ENCODE peak calls at places on chromosome 16, in five cellular contexts. G is GM23338, A is substantia nigra, W is GM12878, H is heart right ventricle. Y is an unnamed sample.

GRCh38 chr16:77683845-77684526 is 38.3 kb upstream of the NUDT7 start:
- DNase-seq in G (no peak), A (no peak), W (no peak), H (no peak), Y (no peak)

GRCh38 chr16:86848821-86849220 is 270.5 kb downstream of the FOXL1 start:
- DNase-seq in G (no peak), A (no peak), W (no peak), H (no peak), Y (no peak)

GRCh38 chr16:86319871-86320270 is 190.5 kb upstream of the FOXF1 start:
- DNase-seq in G (no peak), A (no peak), W (no peak), H (no peak), Y (no peak)

GRCh38 chr16:2959206-2959605 is 4.9 kb upstream of the KREMEN2 start:
- DNase-seq in G (no peak), A (no peak), W (no peak), H (no peak), Y (no peak)

GRCh38 chr16:31708348-31708747 is 165.3 kb upstream of the ZNF267 start:
- DNase-seq in G (no peak), A (no peak), W (no peak), H (no peak), Y (no peak)

GRCh38 chr16:65658339-65659275 is 536.7 kb upstream of the CDH11 start:
- DNase-seq in G (peak), A (no peak), W (no peak), H (no peak), Y (no peak)

GRCh38 chr16:27847030-27847550 is 216.4 kb downstream of the GSG1L start:
- DNase-seq in G (no peak), A (no peak), W (no peak), H (no peak), Y (no peak)

GRCh38 chr16:84548971-84549844 is 44.7 kb upstream of the MEAK7 start:
- DNase-seq in G (no peak), A (no peak), W (no peak), H (peak), Y (no peak)

GRCh38 chr16:86914850-86915717 is 336.7 kb downstream of the FOXL1 start:
- DNase-seq in G (no peak), A (no peak), W (no peak), H (no peak), Y (no peak)

GRCh38 chr16:19138601-19139000 is 24.8 kb downstream of the ITPRIPL2 start:
- DNase-seq in G (peak), A (no peak), W (no peak), H (peak), Y (no peak)

GRCh38 chr16:51562896-51563295 is 411.8 kb upstream of the SALL1 start:
- DNase-seq in G (no peak), A (no peak), W (no peak), H (no peak), Y (no peak)
- H3K27ac ChIP-seq in G (no peak), A (no peak), W (no peak), H (no peak), Y (no peak)

GRCh38 chr16:622920-623280 is 7.9 kb upstream of the WFIKKN1 start:
- DNase-seq in G (peak), A (no peak), W (no peak), H (no peak), Y (no peak)

GRCh38 chr16:626174-626765 is 4.5 kb upstream of the WFIKKN1 start:
- DNase-seq in G (no peak), A (no peak), W (no peak), H (no peak), Y (no peak)

GRCh38 chr16:626787-627457 is 3.9 kb upstream of the WFIKKN1 start:
- DNase-seq in G (no peak), A (peak), W (no peak), H (no peak), Y (no peak)

GRCh38 chr16:625402-626173 is 5.2 kb upstream of the WFIKKN1 start:
- DNase-seq in G (no peak), A (no peak), W (no peak), H (no peak), Y (no peak)

GRCh38 chr16:624522-625401 is 6.0 kb upstream of the WFIKKN1 start:
- DNase-seq in G (no peak), A (no peak), W (no peak), H (no peak), Y (no peak)
- H3K27ac ChIP-seq in G (peak), A (no peak), W (no peak), H (no peak), Y (peak)

GRCh38 chr16:30009085-30009862 is 1.6 kb downstream of the DOC2A start:
- DNase-seq in G (peak), A (peak), W (no peak), H (no peak), Y (no peak)
- H3K27ac ChIP-seq in G (no peak), A (no peak), W (no peak), H (no peak), Y (no peak)

DNA sequence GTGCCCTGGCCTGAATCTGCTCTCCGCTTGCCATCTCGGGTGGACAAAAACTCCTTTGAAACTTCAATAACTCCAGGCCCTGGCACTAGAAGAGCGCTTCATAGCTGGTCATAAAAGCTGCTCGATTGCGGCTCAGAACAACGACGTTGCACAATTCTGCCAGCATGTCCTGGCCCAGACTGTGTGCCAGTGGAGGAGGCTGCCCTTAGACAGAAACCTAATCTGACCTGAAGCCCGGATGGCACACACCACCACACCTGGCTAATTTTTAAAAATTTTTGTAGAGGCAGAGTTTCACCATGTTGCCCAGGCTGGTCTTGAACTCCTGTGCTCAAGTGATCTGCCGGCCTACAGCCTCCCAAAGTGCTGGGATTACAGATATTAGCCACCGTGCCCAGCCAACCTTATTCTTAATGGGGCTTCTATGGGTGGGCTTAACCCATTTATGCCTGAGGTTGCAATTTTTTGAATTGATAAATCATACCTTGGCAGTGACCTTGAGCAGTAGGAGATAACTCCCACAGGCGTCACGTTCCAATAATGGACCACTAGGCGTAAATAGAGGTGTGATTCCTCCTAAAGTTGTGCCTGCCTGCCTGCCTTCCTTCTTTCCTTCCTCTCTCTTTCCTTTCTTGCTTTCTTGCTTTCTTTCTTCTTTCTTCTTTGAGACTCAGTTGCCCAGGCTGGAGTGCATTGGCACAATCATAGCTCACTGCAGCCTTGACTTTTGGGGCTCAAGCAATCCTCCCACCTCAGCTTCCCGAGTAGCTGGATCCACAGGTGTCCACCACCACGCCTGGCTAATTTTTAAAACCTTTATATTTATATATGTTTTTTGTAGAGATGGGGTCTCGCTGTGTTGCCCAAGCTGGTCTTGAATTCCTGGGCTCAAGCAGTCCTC is 1.1 kb upstream of the PPL start:
- DNase-seq in G (no peak), A (no peak), W (no peak), H (no peak), Y (no peak)
- H3K27ac ChIP-seq in G (peak), A (no peak), W (no peak), H (no peak), Y (no peak)